ENCODE peak calls at places on chromosome 3, in eight cellular contexts. One of them, this sample, is unnamed.

GRCh38 chr3:38578551-38578950 is 70.9 kb downstream of the SCN5A start:
- DNase-seq in spleen: peak; percentile 46
- DNase-seq in endothelial cell of umbilical vein: no peak
- DNase-seq in adrenal gland: no peak
- DNase-seq in body of pancreas: no peak
- DNase-seq in suprapubic skin: peak; percentile 62
- DNase-seq in stomach: peak; percentile 15
- DNase-seq in esophagus squamous epithelium: no peak
- DNase-seq in this sample: peak; percentile 34

GRCh38 chr3:57956833-57957174 is 51.4 kb upstream of the FLNB start:
- DNase-seq in spleen: no peak
- DNase-seq in endothelial cell of umbilical vein: no peak
- DNase-seq in adrenal gland: no peak
- DNase-seq in body of pancreas: no peak
- DNase-seq in suprapubic skin: no peak
- DNase-seq in stomach: no peak
- DNase-seq in esophagus squamous epithelium: no peak
- DNase-seq in this sample: no peak

GRCh38 chr3:33578325-33579180 is 138.3 kb upstream of the UBP1 start:
- DNase-seq in spleen: no peak
- DNase-seq in endothelial cell of umbilical vein: peak; percentile 66
- DNase-seq in adrenal gland: no peak
- DNase-seq in body of pancreas: no peak
- DNase-seq in suprapubic skin: no peak
- DNase-seq in stomach: no peak
- DNase-seq in esophagus squamous epithelium: no peak
- DNase-seq in this sample: no peak

GRCh38 chr3:124125320-124125719 is 133.4 kb upstream of the ROPN1 start:
- DNase-seq in spleen: no peak
- DNase-seq in endothelial cell of umbilical vein: no peak
- DNase-seq in adrenal gland: peak; percentile 24
- DNase-seq in body of pancreas: no peak
- DNase-seq in suprapubic skin: no peak
- DNase-seq in stomach: no peak
- DNase-seq in esophagus squamous epithelium: no peak
- DNase-seq in this sample: no peak

GRCh38 chr3:20040476-20041196 is 390 bp downstream of the KAT2B start:
- DNase-seq in spleen: peak; percentile 96
- DNase-seq in endothelial cell of umbilical vein: peak; percentile 54
- DNase-seq in adrenal gland: peak; percentile 73
- DNase-seq in body of pancreas: peak; percentile 81
- DNase-seq in suprapubic skin: peak; percentile 88
- DNase-seq in stomach: peak; percentile 75
- DNase-seq in esophagus squamous epithelium: no peak
- DNase-seq in this sample: peak; percentile 71

GRCh38 chr3:114115151-114115550 is 58.6 kb downstream of the QTRT2 start:
- DNase-seq in spleen: no peak
- DNase-seq in endothelial cell of umbilical vein: no peak
- DNase-seq in adrenal gland: no peak
- DNase-seq in body of pancreas: no peak
- DNase-seq in suprapubic skin: no peak
- DNase-seq in stomach: no peak
- DNase-seq in esophagus squamous epithelium: no peak
- DNase-seq in this sample: no peak

GRCh38 chr3:127209155-127209839 is 16.4 kb downstream of the PRR23E start:
- DNase-seq in spleen: peak; percentile 70
- DNase-seq in endothelial cell of umbilical vein: no peak
- DNase-seq in adrenal gland: no peak
- DNase-seq in body of pancreas: no peak
- DNase-seq in suprapubic skin: peak; percentile 67
- DNase-seq in stomach: peak; percentile 19
- DNase-seq in esophagus squamous epithelium: no peak
- DNase-seq in this sample: no peak

GRCh38 chr3:160128086-160128485 is 97.1 kb upstream of the C3orf80 start:
- DNase-seq in spleen: no peak
- DNase-seq in endothelial cell of umbilical vein: no peak
- DNase-seq in adrenal gland: no peak
- DNase-seq in body of pancreas: no peak
- DNase-seq in suprapubic skin: no peak
- DNase-seq in stomach: no peak
- DNase-seq in esophagus squamous epithelium: no peak
- DNase-seq in this sample: no peak

GRCh38 chr3:72384602-72385001 is 463.6 kb downstream of the SHQ1 start:
- DNase-seq in spleen: no peak
- DNase-seq in endothelial cell of umbilical vein: no peak
- DNase-seq in adrenal gland: no peak
- DNase-seq in body of pancreas: no peak
- DNase-seq in suprapubic skin: no peak
- DNase-seq in stomach: no peak
- DNase-seq in esophagus squamous epithelium: no peak
- DNase-seq in this sample: no peak

GRCh38 chr3:39126532-39127071 is 19.1 kb downstream of the TTC21A start:
- DNase-seq in spleen: peak; percentile 56
- DNase-seq in endothelial cell of umbilical vein: peak; percentile 73
- DNase-seq in adrenal gland: no peak
- DNase-seq in body of pancreas: peak; percentile 71
- DNase-seq in suprapubic skin: no peak
- DNase-seq in stomach: no peak
- DNase-seq in esophagus squamous epithelium: no peak
- DNase-seq in this sample: no peak

GRCh38 chr3:184608209-184608608 is 46.6 kb downstream of the EPHB3 start:
- DNase-seq in spleen: no peak
- DNase-seq in endothelial cell of umbilical vein: no peak
- DNase-seq in adrenal gland: no peak
- DNase-seq in body of pancreas: no peak
- DNase-seq in suprapubic skin: no peak
- DNase-seq in stomach: no peak
- DNase-seq in esophagus squamous epithelium: no peak
- DNase-seq in this sample: no peak

GRCh38 chr3:14113964-14114667 is 10.6 kb downstream of the CHCHD4 start:
- DNase-seq in spleen: no peak
- DNase-seq in endothelial cell of umbilical vein: no peak
- DNase-seq in adrenal gland: no peak
- DNase-seq in body of pancreas: peak; percentile 28
- DNase-seq in suprapubic skin: no peak
- DNase-seq in stomach: no peak
- DNase-seq in esophagus squamous epithelium: no peak
- DNase-seq in this sample: no peak

GRCh38 chr3:144055604-144056003 is 84.0 kb downstream of the DIPK2A start:
- DNase-seq in spleen: no peak
- DNase-seq in endothelial cell of umbilical vein: no peak
- DNase-seq in adrenal gland: no peak
- DNase-seq in body of pancreas: no peak
- DNase-seq in suprapubic skin: no peak
- DNase-seq in stomach: no peak
- DNase-seq in esophagus squamous epithelium: no peak
- DNase-seq in this sample: no peak

DNA sequence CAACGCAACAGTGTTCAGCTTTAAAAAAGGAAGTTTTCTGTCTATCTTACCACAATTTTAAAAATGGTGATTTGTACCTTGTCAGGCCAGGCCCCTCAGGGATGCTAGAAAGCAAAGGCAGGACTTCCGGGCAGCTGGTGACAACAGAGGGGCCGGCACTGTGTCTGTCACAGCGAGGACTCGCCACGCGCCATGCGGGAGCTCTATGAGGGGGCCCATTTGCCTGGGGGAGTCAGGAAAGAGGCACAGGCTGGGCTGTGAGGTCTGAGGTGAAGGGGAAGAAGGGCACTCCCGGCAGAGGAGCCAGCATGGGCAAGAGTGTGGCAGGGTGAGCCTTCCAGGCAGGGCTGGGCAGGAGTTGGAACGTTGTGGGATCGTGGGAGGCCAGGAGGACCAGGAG is 7.0 kb downstream of the IQSEC1 start:
- DNase-seq in spleen: no peak
- DNase-seq in endothelial cell of umbilical vein: no peak
- DNase-seq in adrenal gland: no peak
- DNase-seq in body of pancreas: no peak
- DNase-seq in suprapubic skin: no peak
- DNase-seq in stomach: no peak
- DNase-seq in esophagus squamous epithelium: no peak
- DNase-seq in this sample: no peak
- TF ChIP-seq POLR2A in spleen: no peak
- TF ChIP-seq POLR2A in endothelial cell of umbilical vein: no peak
- TF ChIP-seq POLR2A in adrenal gland: no peak
- TF ChIP-seq POLR2A in body of pancreas: no peak
- TF ChIP-seq POLR2A in suprapubic skin: no peak
- TF ChIP-seq POLR2A in stomach: no peak
- TF ChIP-seq POLR2A in esophagus squamous epithelium: no peak
- TF ChIP-seq POLR2A in this sample: no peak

DNA sequence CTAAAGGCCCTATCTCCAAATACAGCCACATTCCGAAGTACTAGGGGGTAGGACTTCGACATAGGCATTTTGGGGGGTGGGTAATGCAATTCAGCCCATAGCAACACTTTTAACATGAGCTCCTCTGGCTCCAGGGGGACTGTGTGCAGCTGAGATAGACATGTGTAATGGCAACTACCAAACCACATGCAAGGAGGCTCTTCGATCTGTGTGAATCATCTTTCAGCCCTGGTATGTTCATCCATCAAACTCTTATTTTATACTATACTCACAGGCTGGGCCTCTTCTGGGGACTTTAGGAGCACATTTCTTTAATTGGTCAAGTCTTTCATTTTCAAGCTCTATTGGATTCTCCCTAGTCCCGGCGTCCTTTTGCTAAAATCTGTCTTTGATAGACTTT is 57.4 kb upstream of the PPARG start:
- DNase-seq in spleen: no peak
- DNase-seq in endothelial cell of umbilical vein: no peak
- DNase-seq in adrenal gland: no peak
- DNase-seq in body of pancreas: no peak
- DNase-seq in suprapubic skin: no peak
- DNase-seq in stomach: no peak
- DNase-seq in esophagus squamous epithelium: no peak
- DNase-seq in this sample: no peak
- H3K4me3 ChIP-seq in spleen: no peak overlapping the region
- H3K4me3 ChIP-seq in endothelial cell of umbilical vein: no peak overlapping the region
- H3K4me3 ChIP-seq in adrenal gland: no peak overlapping the region
- H3K4me3 ChIP-seq in body of pancreas: no peak overlapping the region
- H3K4me3 ChIP-seq in suprapubic skin: no peak overlapping the region
- H3K4me3 ChIP-seq in stomach: no peak overlapping the region
- H3K4me3 ChIP-seq in esophagus squamous epithelium: no peak overlapping the region
- H3K4me3 ChIP-seq in this sample: no peak overlapping the region

GRCh38 chr3:48685603-48686511 is at the start of gene NCKIPSD:
- DNase-seq in spleen: peak; percentile 98
- DNase-seq in endothelial cell of umbilical vein: peak; percentile 84
- DNase-seq in adrenal gland: peak; percentile 81
- DNase-seq in body of pancreas: peak; percentile 89
- DNase-seq in suprapubic skin: peak; percentile 95
- DNase-seq in stomach: peak; percentile 94
- DNase-seq in esophagus squamous epithelium: peak; percentile 43
- DNase-seq in this sample: peak; percentile 82

GRCh38 chr3:48688737-48689075 is 3.0 kb upstream of the NCKIPSD start:
- DNase-seq in spleen: no peak
- DNase-seq in endothelial cell of umbilical vein: no peak
- DNase-seq in adrenal gland: no peak
- DNase-seq in body of pancreas: no peak
- DNase-seq in suprapubic skin: no peak
- DNase-seq in stomach: no peak
- DNase-seq in esophagus squamous epithelium: no peak
- DNase-seq in this sample: no peak

GRCh38 chr3:48686538-48687219 is 964 bp upstream of the NCKIPSD start:
- DNase-seq in spleen: no peak
- DNase-seq in endothelial cell of umbilical vein: no peak
- DNase-seq in adrenal gland: no peak
- DNase-seq in body of pancreas: no peak
- DNase-seq in suprapubic skin: no peak
- DNase-seq in stomach: no peak
- DNase-seq in esophagus squamous epithelium: no peak
- DNase-seq in this sample: no peak

GRCh38 chr3:48688032-48688736 is 2.5 kb upstream of the NCKIPSD start:
- DNase-seq in spleen: no peak
- DNase-seq in endothelial cell of umbilical vein: no peak
- DNase-seq in adrenal gland: no peak
- DNase-seq in body of pancreas: no peak
- DNase-seq in suprapubic skin: no peak
- DNase-seq in stomach: no peak
- DNase-seq in esophagus squamous epithelium: no peak
- DNase-seq in this sample: no peak

GRCh38 chr3:48687220-48687678 is 1.5 kb upstream of the NCKIPSD start:
- DNase-seq in spleen: no peak
- DNase-seq in endothelial cell of umbilical vein: no peak
- DNase-seq in adrenal gland: no peak
- DNase-seq in body of pancreas: no peak
- DNase-seq in suprapubic skin: no peak
- DNase-seq in stomach: no peak
- DNase-seq in esophagus squamous epithelium: no peak
- DNase-seq in this sample: no peak
- TF ChIP-seq POLR2A in spleen: no peak
- TF ChIP-seq POLR2A in endothelial cell of umbilical vein: no peak
- TF ChIP-seq POLR2A in adrenal gland: no peak
- TF ChIP-seq POLR2A in body of pancreas: no peak
- TF ChIP-seq POLR2A in suprapubic skin: no peak
- TF ChIP-seq POLR2A in stomach: no peak
- TF ChIP-seq POLR2A in esophagus squamous epithelium: no peak
- TF ChIP-seq POLR2A in this sample: no peak

GRCh38 chr3:138113309-138113708 is 2.1 kb downstream of the DZIP1L start:
- DNase-seq in spleen: no peak
- DNase-seq in endothelial cell of umbilical vein: no peak
- DNase-seq in adrenal gland: no peak
- DNase-seq in body of pancreas: peak; percentile 57
- DNase-seq in suprapubic skin: no peak
- DNase-seq in stomach: no peak
- DNase-seq in esophagus squamous epithelium: no peak
- DNase-seq in this sample: no peak

GRCh38 chr3:138118863-138119766 is 3.7 kb upstream of the DZIP1L start:
- DNase-seq in spleen: no peak
- DNase-seq in endothelial cell of umbilical vein: peak; percentile 77
- DNase-seq in adrenal gland: peak; percentile 68
- DNase-seq in body of pancreas: peak; percentile 81
- DNase-seq in suprapubic skin: no peak
- DNase-seq in stomach: peak; percentile 83
- DNase-seq in esophagus squamous epithelium: no peak
- DNase-seq in this sample: peak; percentile 79

GRCh38 chr3:138112362-138112761 is 3.0 kb downstream of the DZIP1L start:
- DNase-seq in spleen: no peak
- DNase-seq in endothelial cell of umbilical vein: no peak
- DNase-seq in adrenal gland: no peak
- DNase-seq in body of pancreas: no peak
- DNase-seq in suprapubic skin: no peak
- DNase-seq in stomach: no peak
- DNase-seq in esophagus squamous epithelium: no peak
- DNase-seq in this sample: no peak

GRCh38 chr3:138114988-138115971 is at the start of gene DZIP1L:
- DNase-seq in spleen: peak; percentile 92
- DNase-seq in endothelial cell of umbilical vein: peak; percentile 61
- DNase-seq in adrenal gland: peak; percentile 50
- DNase-seq in body of pancreas: peak; percentile 66
- DNase-seq in suprapubic skin: peak; percentile 86
- DNase-seq in stomach: peak; percentile 56
- DNase-seq in esophagus squamous epithelium: no peak
- DNase-seq in this sample: peak; percentile 90

DNA sequence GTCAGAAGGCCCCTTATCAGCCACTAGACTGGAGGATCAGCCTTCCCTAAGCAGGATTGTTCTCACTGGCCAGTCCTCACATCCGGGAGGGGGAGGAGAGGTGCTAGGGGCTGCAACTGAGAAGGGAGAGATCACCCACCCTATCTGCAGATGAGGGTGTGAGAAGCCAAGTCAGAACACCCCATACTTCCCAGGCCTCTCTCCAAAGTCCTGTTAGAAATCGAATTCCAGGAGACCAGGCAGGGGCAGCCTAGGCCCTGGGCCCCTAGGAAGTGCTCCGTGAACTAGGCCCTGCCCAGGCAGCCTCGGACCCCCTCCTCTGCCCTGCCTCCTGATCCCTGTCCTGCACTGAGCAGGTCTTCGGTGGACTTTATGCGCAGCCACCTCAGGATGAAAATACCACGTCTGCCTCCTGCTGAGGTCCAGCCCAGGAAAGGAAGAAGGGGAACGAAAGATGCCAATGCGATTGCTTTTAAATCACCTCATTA is 933 bp downstream of the DZIP1L start:
- DNase-seq in spleen: no peak
- DNase-seq in endothelial cell of umbilical vein: no peak
- DNase-seq in adrenal gland: no peak
- DNase-seq in body of pancreas: no peak
- DNase-seq in suprapubic skin: no peak
- DNase-seq in stomach: no peak
- DNase-seq in esophagus squamous epithelium: no peak
- DNase-seq in this sample: no peak
- H3K4me3 ChIP-seq in spleen: peak overlapping the region; percentile 65
- H3K4me3 ChIP-seq in endothelial cell of umbilical vein: peak overlapping the region; percentile 75
- H3K4me3 ChIP-seq in adrenal gland: peak overlapping the region; percentile 75
- H3K4me3 ChIP-seq in body of pancreas: no peak overlapping the region
- H3K4me3 ChIP-seq in suprapubic skin: peak overlapping the region; percentile 86
- H3K4me3 ChIP-seq in stomach: peak overlapping the region; percentile 60
- H3K4me3 ChIP-seq in esophagus squamous epithelium: peak overlapping the region; percentile 83
- H3K4me3 ChIP-seq in this sample: peak overlapping the region; percentile 71